ENCODE peak calls at places on chromosomes 3 and 15, in four cellular contexts. One of them, this sample, is unnamed.

GRCh38 chr3:127734754-127735473 is 62.2 kb downstream of the ABTB1 start:
- DNase-seq in CD8-positive, alpha-beta T cell: no peak
- DNase-seq in pancreas: no peak
- DNase-seq in left ventricle myocardium superior: no peak
- DNase-seq in this sample: no peak

GRCh38 chr15:67064607-67065530 is 533 bp upstream of the SMAD3 start:
- DNase-seq in CD8-positive, alpha-beta T cell: no peak
- DNase-seq in pancreas: peak
- DNase-seq in left ventricle myocardium superior: peak
- DNase-seq in this sample: peak

GRCh38 chr3:14244521-14244920 is 65.9 kb downstream of the LSM3 start:
- DNase-seq in CD8-positive, alpha-beta T cell: no peak
- DNase-seq in pancreas: no peak
- DNase-seq in left ventricle myocardium superior: no peak
- DNase-seq in this sample: no peak

GRCh38 chr15:72584006-72584405 is 70.5 kb upstream of the GOLGA6B start:
- DNase-seq in CD8-positive, alpha-beta T cell: no peak
- DNase-seq in pancreas: no peak
- DNase-seq in left ventricle myocardium superior: peak
- DNase-seq in this sample: no peak

GRCh38 chr3:48247401-48247807 is 6.5 kb downstream of the ZNF589 start:
- DNase-seq in CD8-positive, alpha-beta T cell: no peak
- DNase-seq in pancreas: no peak
- DNase-seq in left ventricle myocardium superior: no peak
- DNase-seq in this sample: no peak

GRCh38 chr3:185858502-185859225 is 33.8 kb upstream of the IGF2BP2 start:
- DNase-seq in CD8-positive, alpha-beta T cell: no peak
- DNase-seq in pancreas: no peak
- DNase-seq in left ventricle myocardium superior: no peak
- DNase-seq in this sample: no peak

GRCh38 chr15:33132722-33133345 is 61.7 kb downstream of the FMN1 start:
- DNase-seq in CD8-positive, alpha-beta T cell: no peak
- DNase-seq in pancreas: no peak
- DNase-seq in left ventricle myocardium superior: no peak
- DNase-seq in this sample: no peak

GRCh38 chr3:46214751-46215352 is 6.7 kb upstream of the CCR1 start:
- DNase-seq in CD8-positive, alpha-beta T cell: no peak
- DNase-seq in pancreas: no peak
- DNase-seq in left ventricle myocardium superior: no peak
- DNase-seq in this sample: no peak

GRCh38 chr15:39582286-39582976 is 1.6 kb downstream of the THBS1 start:
- DNase-seq in CD8-positive, alpha-beta T cell: no peak
- DNase-seq in pancreas: no peak
- DNase-seq in left ventricle myocardium superior: peak
- DNase-seq in this sample: no peak

GRCh38 chr3:62665627-62666433 is 209.4 kb downstream of the CADPS start:
- DNase-seq in CD8-positive, alpha-beta T cell: no peak
- DNase-seq in pancreas: peak
- DNase-seq in left ventricle myocardium superior: peak
- DNase-seq in this sample: no peak

GRCh38 chr3:78895528-78895927 is 872.3 kb downstream of the ROBO1 start:
- DNase-seq in CD8-positive, alpha-beta T cell: no peak
- DNase-seq in pancreas: no peak
- DNase-seq in left ventricle myocardium superior: no peak
- DNase-seq in this sample: no peak

GRCh38 chr3:54830658-54831057 is 97.2 kb downstream of the LRTM1 start:
- DNase-seq in CD8-positive, alpha-beta T cell: no peak
- DNase-seq in pancreas: no peak
- DNase-seq in left ventricle myocardium superior: no peak
- DNase-seq in this sample: no peak

GRCh38 chr15:41779662-41780157 is 5.4 kb downstream of the MAPKBP1 start:
- DNase-seq in CD8-positive, alpha-beta T cell: no peak
- DNase-seq in pancreas: no peak
- DNase-seq in left ventricle myocardium superior: no peak
- DNase-seq in this sample: no peak

GRCh38 chr15:37040072-37040742 is 60.1 kb downstream of the MEIS2 start:
- DNase-seq in CD8-positive, alpha-beta T cell: no peak
- DNase-seq in pancreas: no peak
- DNase-seq in left ventricle myocardium superior: no peak
- DNase-seq in this sample: no peak

GRCh38 chr15:61530769-61531168 is 301.7 kb upstream of the RORA start:
- DNase-seq in CD8-positive, alpha-beta T cell: no peak
- DNase-seq in pancreas: no peak
- DNase-seq in left ventricle myocardium superior: no peak
- DNase-seq in this sample: no peak

GRCh38 chr3:27939940-27940339 is 217.8 kb upstream of the EOMES start:
- DNase-seq in CD8-positive, alpha-beta T cell: no peak
- DNase-seq in pancreas: no peak
- DNase-seq in left ventricle myocardium superior: no peak
- DNase-seq in this sample: no peak

GRCh38 chr3:61589856-61590255 is 28.5 kb downstream of the PTPRG start:
- DNase-seq in CD8-positive, alpha-beta T cell: no peak
- DNase-seq in pancreas: no peak
- DNase-seq in left ventricle myocardium superior: no peak
- DNase-seq in this sample: no peak

GRCh38 chr3:60584250-60584649 is 667.0 kb downstream of the FHIT start:
- DNase-seq in CD8-positive, alpha-beta T cell: no peak
- DNase-seq in pancreas: no peak
- DNase-seq in left ventricle myocardium superior: no peak
- DNase-seq in this sample: no peak

GRCh38 chr3:42070089-42070885 is 20.9 kb upstream of the TRAK1 start:
- DNase-seq in CD8-positive, alpha-beta T cell: no peak
- DNase-seq in pancreas: no peak
- DNase-seq in left ventricle myocardium superior: no peak
- DNase-seq in this sample: no peak

GRCh38 chr15:41559489-41560177 is 621 bp downstream of the TYRO3 start:
- DNase-seq in CD8-positive, alpha-beta T cell: no peak
- DNase-seq in pancreas: no peak
- DNase-seq in left ventricle myocardium superior: peak
- DNase-seq in this sample: no peak

GRCh38 chr3:160140756-160141155 is 84.5 kb upstream of the C3orf80 start:
- DNase-seq in CD8-positive, alpha-beta T cell: no peak
- DNase-seq in pancreas: no peak
- DNase-seq in left ventricle myocardium superior: no peak
- DNase-seq in this sample: no peak

GRCh38 chr3:116446037-116446436 is 750 bp upstream of the LSAMP start:
- DNase-seq in CD8-positive, alpha-beta T cell: no peak
- DNase-seq in pancreas: no peak
- DNase-seq in left ventricle myocardium superior: no peak
- DNase-seq in this sample: no peak

GRCh38 chr3:127172670-127173515 is 20.0 kb upstream of the PRR23E start:
- DNase-seq in CD8-positive, alpha-beta T cell: no peak
- DNase-seq in pancreas: no peak
- DNase-seq in left ventricle myocardium superior: no peak
- DNase-seq in this sample: no peak

GRCh38 chr15:58840048-58840447 is 68.9 kb downstream of the MINDY2 start:
- DNase-seq in CD8-positive, alpha-beta T cell: no peak
- DNase-seq in pancreas: no peak
- DNase-seq in left ventricle myocardium superior: no peak
- DNase-seq in this sample: no peak

GRCh38 chr3:171295502-171296373 is 164.5 kb downstream of the TNIK start:
- DNase-seq in CD8-positive, alpha-beta T cell: no peak
- DNase-seq in pancreas: no peak
- DNase-seq in left ventricle myocardium superior: no peak
- DNase-seq in this sample: no peak

GRCh38 chr3:157816296-157816695 is 289.9 kb downstream of the SHOX2 start:
- DNase-seq in CD8-positive, alpha-beta T cell: no peak
- DNase-seq in pancreas: no peak
- DNase-seq in left ventricle myocardium superior: no peak
- DNase-seq in this sample: no peak

GRCh38 chr3:52892625-52893311 is 4.6 kb downstream of the STIMATE start:
- DNase-seq in CD8-positive, alpha-beta T cell: peak
- DNase-seq in pancreas: no peak
- DNase-seq in left ventricle myocardium superior: no peak
- DNase-seq in this sample: peak

GRCh38 chr3:165210132-165210531 is 13.9 kb upstream of the SLITRK3 start:
- DNase-seq in CD8-positive, alpha-beta T cell: no peak
- DNase-seq in pancreas: no peak
- DNase-seq in left ventricle myocardium superior: no peak
- DNase-seq in this sample: no peak

GRCh38 chr15:39579487-39580116 is 1.3 kb upstream of the THBS1 start:
- DNase-seq in CD8-positive, alpha-beta T cell: no peak
- DNase-seq in pancreas: peak
- DNase-seq in left ventricle myocardium superior: peak
- DNase-seq in this sample: no peak

GRCh38 chr3:129597087-129597791 is 9.2 kb downstream of the PLXND1 start:
- DNase-seq in CD8-positive, alpha-beta T cell: no peak
- DNase-seq in pancreas: no peak
- DNase-seq in left ventricle myocardium superior: peak
- DNase-seq in this sample: no peak

GRCh38 chr3:186969607-186970006 is 39.3 kb downstream of the ST6GAL1 start:
- DNase-seq in CD8-positive, alpha-beta T cell: no peak
- DNase-seq in pancreas: no peak
- DNase-seq in left ventricle myocardium superior: no peak
- DNase-seq in this sample: no peak

GRCh38 chr3:61222428-61222827 is 28.8 kb downstream of the FHIT start:
- DNase-seq in CD8-positive, alpha-beta T cell: no peak
- DNase-seq in pancreas: no peak
- DNase-seq in left ventricle myocardium superior: no peak
- DNase-seq in this sample: no peak

GRCh38 chr3:36124118-36124796 is 256.0 kb upstream of the STAC start:
- DNase-seq in CD8-positive, alpha-beta T cell: no peak
- DNase-seq in pancreas: no peak
- DNase-seq in left ventricle myocardium superior: no peak
- DNase-seq in this sample: no peak

GRCh38 chr3:138441742-138442141 is 7.3 kb downstream of the ESYT3 start:
- DNase-seq in CD8-positive, alpha-beta T cell: no peak
- DNase-seq in pancreas: no peak
- DNase-seq in left ventricle myocardium superior: no peak
- DNase-seq in this sample: no peak

GRCh38 chr3:101964861-101965260 is 115.5 kb downstream of the NFKBIZ start:
- DNase-seq in CD8-positive, alpha-beta T cell: no peak
- DNase-seq in pancreas: no peak
- DNase-seq in left ventricle myocardium superior: no peak
- DNase-seq in this sample: no peak

This sample was measured in effector CD4-positive, alpha-beta T cell.